ENCODE peak calls at places on chromosomes 12 and 14, in ten cellular contexts. Z is gastrocnemius medialis; U is cardiac muscle cell; Q is thoracic aorta; A is CD4-positive, CD25-positive, alpha-beta regulatory T cell; V is thyroid gland; K is fibroblast of lung; O is AG04450; S is Peyer's patch; D is aorta. H is an unnamed sample.

GRCh38 chr12:98582093-98582492 is 11.4 kb upstream of the SLC25A3 start:
- DNase-seq in A (no peak), D (no peak), U (no peak), K (peak; percentile 54), Q (no peak), O (no peak), S (no peak), Z (no peak), V (no peak), H (no peak)

GRCh38 chr12:128844031-128844635 is 9.1 kb upstream of the GLT1D1 start:
- DNase-seq in Q (no peak), D (peak; percentile 36), O (no peak), Z (no peak), A (no peak), U (no peak), V (no peak), S (no peak), K (no peak), H (peak; percentile 70)

GRCh38 chr14:51582437-51582836 is 69.3 kb upstream of the FRMD6 start:
- DNase-seq in A (no peak), Q (no peak), S (no peak), V (no peak), U (no peak), K (peak; percentile 39), O (no peak), Z (no peak), D (no peak), H (no peak)

GRCh38 chr12:128976120-128976519 is 122.8 kb downstream of the GLT1D1 start:
- DNase-seq in V (peak; percentile 61), D (no peak), O (no peak), U (peak; percentile 59), S (no peak), Z (no peak), A (no peak), K (no peak), Q (no peak), H (peak; percentile 42)

GRCh38 chr12:120886194-120887018 is 17.8 kb downstream of the SPPL3 start:
- DNase-seq in Z (no peak), A (peak; percentile 23), D (no peak), S (no peak), V (no peak), U (no peak), K (no peak), Q (no peak), O (no peak), H (no peak)

GRCh38 chr12:28540324-28540714 is 350.1 kb downstream of the CCDC91 start:
- DNase-seq in D (no peak), A (no peak), S (no peak), V (no peak), Z (no peak), O (no peak), Q (no peak), U (no peak), K (peak; percentile 3), H (no peak)

GRCh38 chr14:69873877-69874780 is 5.1 kb upstream of the SMOC1 start:
- DNase-seq in Z (no peak), K (peak; percentile 72), V (no peak), S (no peak), D (no peak), O (no peak), A (no peak), U (no peak), Q (no peak), H (no peak)

GRCh38 chr14:68230941-68231717 is 411.6 kb downstream of the RAD51B start:
- DNase-seq in O (no peak), V (no peak), D (no peak), U (no peak), Q (no peak), Z (no peak), K (peak; percentile 77), S (no peak), A (no peak), H (no peak)

DNA sequence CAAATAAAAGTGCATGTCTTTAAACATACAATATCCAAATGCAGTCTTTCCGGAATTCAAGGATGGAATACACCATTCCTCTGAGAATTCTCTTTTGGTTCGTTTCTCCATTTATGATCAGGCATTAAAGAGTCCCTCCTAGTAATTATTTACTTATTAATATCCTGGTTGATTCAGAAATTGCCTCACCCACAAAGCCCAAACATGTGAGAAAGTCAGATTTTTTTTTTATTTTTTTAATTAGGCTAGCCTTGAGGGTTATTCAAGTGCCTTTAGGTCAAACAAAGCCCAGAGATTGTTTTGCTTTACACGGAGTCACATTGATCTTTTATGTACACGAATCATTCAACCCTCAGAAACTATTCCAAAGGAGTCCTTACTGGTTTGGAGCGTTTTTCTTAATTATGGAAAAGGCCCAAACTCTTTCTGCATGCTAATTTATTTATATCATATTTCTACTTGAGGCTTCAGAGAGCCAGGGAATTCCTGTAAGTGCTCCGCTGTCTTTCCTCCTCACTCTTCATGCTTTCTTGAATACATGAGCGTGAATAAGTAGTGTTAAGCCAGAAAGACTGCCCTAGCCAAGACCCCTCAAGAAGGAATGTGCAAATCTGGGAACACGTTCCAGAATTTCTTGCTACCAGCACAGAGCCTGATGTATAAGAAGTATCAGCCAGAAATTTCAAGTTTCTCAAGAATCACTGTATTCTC is 6.5 kb upstream of the TSPAN8 start:
- DNase-seq in D (no peak), O (no peak), U (no peak), Q (no peak), A (no peak), S (no peak), Z (no peak), K (no peak), V (peak; percentile 9), H (no peak)
- H3K4me3 ChIP-seq in D (no peak overlapping the region), O (no peak overlapping the region), U (no peak overlapping the region), Q (no peak overlapping the region), A (no peak overlapping the region), S (peak overlapping the region; percentile 10), Z (no peak overlapping the region), K (no peak overlapping the region), V (no peak overlapping the region), H (no peak overlapping the region)

GRCh38 chr14:77599894-77600293 is 16.5 kb downstream of the SPTLC2 start:
- DNase-seq in D (no peak), Z (no peak), S (no peak), V (no peak), O (no peak), A (no peak), K (peak; percentile 57), Q (no peak), U (no peak), H (no peak)

GRCh38 chr14:77593501-77593911 is 22.9 kb downstream of the SPTLC2 start:
- DNase-seq in K (peak; percentile 49), D (no peak), V (no peak), S (no peak), Q (no peak), A (peak; percentile 48), Z (no peak), U (no peak), O (no peak), H (no peak)

GRCh38 chr14:77603031-77603430 is 13.4 kb downstream of the SPTLC2 start:
- DNase-seq in O (no peak), S (no peak), D (no peak), V (no peak), Z (no peak), Q (no peak), A (no peak), K (no peak), U (no peak), H (no peak)

GRCh38 chr14:77601846-77602609 is 14.4 kb downstream of the SPTLC2 start:
- DNase-seq in A (no peak), K (peak; percentile 72), U (no peak), Q (no peak), D (no peak), V (no peak), S (no peak), Z (no peak), O (no peak), H (no peak)

DNA sequence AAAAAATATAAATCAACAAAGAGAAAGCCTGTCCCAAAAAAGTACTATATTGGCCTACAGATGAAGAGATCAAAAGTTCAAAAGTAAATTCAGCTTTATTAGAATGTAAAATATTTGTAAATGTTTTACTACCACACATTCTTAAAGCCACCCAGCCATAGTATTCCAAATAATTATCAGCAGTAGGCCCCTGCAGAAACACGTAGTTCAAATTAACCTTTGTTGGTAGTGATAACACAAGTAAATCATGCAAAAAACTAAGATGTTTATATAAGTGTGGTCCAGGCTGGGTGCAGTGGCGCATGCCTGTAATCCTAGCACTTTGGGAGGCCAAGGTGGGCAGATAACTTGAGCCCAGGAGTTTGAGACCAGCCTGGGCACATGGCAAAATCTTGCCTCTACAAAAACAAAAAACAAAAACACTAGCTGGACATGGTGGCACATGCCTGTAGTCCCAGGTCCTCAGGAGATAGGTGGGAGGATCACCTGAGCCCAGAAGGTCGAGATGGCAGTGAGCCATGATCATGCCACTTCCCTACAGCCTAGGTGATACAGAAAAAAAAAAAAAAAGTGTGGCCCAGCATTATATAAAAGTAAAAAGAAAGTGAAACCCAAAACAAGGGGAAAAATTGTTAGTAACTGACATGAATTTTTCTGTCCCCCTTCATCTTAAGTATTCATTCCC is 17.9 kb downstream of the SPTLC2 start:
- DNase-seq in K (no peak), S (peak; percentile 69), Q (no peak), Z (no peak), A (peak; percentile 14), V (peak; percentile 44), D (no peak), O (no peak), U (no peak), H (no peak)
- H3K27ac ChIP-seq in K (peak overlapping the region; percentile 36), S (no peak overlapping the region), Q (no peak overlapping the region), Z (no peak overlapping the region), A (peak overlapping the region; percentile 23), V (no peak overlapping the region), D (no peak overlapping the region), O (no peak overlapping the region), U (no peak overlapping the region), H (no peak overlapping the region)

DNA sequence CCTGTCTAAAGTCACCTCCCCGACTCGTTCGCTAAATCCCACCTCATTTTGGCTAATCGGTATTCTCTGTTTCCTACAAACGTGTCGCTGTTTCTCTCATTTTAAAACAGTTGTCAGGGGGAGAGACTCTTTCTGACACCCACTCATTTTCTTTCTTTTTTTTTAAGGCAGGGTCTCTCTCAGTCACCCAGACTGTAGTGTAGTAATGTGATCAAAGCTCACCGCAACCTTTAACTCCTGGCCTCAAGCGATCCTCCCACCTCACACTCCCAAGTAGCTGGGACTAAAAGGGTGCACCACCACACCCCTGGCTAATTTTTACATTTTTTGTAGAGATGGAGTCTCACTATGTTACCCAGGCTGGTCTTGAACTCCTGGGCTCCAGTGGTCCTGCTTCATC is 19.1 kb downstream of the WDR20 start:
- DNase-seq in V (no peak), K (no peak), A (no peak), Q (no peak), Z (no peak), U (no peak), D (no peak), O (no peak), S (no peak), H (no peak)
- H3K9me3 ChIP-seq in V (no peaks in the 10 kb centered on the region), K (no peaks in the 10 kb centered on the region), A (no peaks in the 10 kb centered on the region), Q (no peaks in the 10 kb centered on the region), Z (no peaks in the 10 kb centered on the region), U (no peaks in the 10 kb centered on the region), D (no peaks in the 10 kb centered on the region), O (no peaks in the 10 kb centered on the region), S (no peaks in the 10 kb centered on the region), H (no peaks in the 10 kb centered on the region)

GRCh38 chr12:114480309-114481199 is 74.6 kb upstream of the TBX5 start:
- DNase-seq in V (no peak), S (no peak), K (no peak), O (no peak), D (no peak), Z (no peak), A (no peak), U (no peak), Q (no peak), H (no peak)

GRCh38 chr12:114483996-114484395 is 78.1 kb upstream of the TBX5 start:
- DNase-seq in D (no peak), A (no peak), Z (no peak), K (no peak), U (no peak), V (no peak), O (no peak), S (no peak), Q (no peak), H (no peak)

GRCh38 chr12:114479831-114480230 is 73.9 kb upstream of the TBX5 start:
- DNase-seq in A (no peak), K (no peak), Z (no peak), O (no peak), V (no peak), D (no peak), Q (no peak), U (no peak), S (no peak), H (no peak)

GRCh38 chr12:114478891-114479290 is 72.9 kb upstream of the TBX5 start:
- DNase-seq in O (no peak), V (no peak), A (no peak), D (no peak), S (no peak), Z (no peak), Q (no peak), U (no peak), K (no peak), H (no peak)

DNA sequence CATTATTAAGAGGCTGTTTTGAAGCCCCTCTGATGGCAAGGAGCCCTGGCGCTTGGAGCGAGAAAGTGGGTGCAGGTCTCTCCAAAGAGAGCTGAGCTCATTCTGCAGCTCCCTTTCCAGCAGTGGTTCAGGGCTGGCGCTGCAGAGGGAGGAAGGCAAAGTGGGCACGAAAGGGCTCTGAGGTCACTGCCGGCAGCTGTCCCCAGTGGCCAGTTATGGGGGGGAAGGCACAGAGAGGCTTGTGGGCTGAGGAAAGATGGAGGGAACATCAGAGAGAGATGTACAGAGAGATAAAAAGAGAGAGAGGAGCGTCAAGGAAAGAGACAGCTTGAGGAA is 75.2 kb upstream of the TBX5 start:
- DNase-seq in D (no peak), K (no peak), V (no peak), Q (no peak), Z (no peak), O (no peak), A (no peak), S (no peak), U (peak; percentile 31), H (no peak)
- H3K4me3 ChIP-seq in D (no peak overlapping the region), K (no peak overlapping the region), V (no peak overlapping the region), Q (no peak overlapping the region), Z (no peak overlapping the region), O (peak overlapping the region; percentile 35), A (no peak overlapping the region), S (no peak overlapping the region), U (peak overlapping the region; percentile 47), H (no peak overlapping the region)